ENCODE peak calls at places on chromosomes 5 and 9, in ten cellular contexts. L, F, V, E, Q, M, N, B, T and X are unnamed samples. For H3K4me1 and H3K9me3, the result is how much of the 10 kb centered on the place peaks cover.

GRCh38 chr5:110651507-110651906 is 75.0 kb downstream of the TMEM232 start:
- DNase-seq in L (no peak), F (no peak), V (no peak), E (no peak), Q (no peak), M (no peak), N (no peak), B (no peak), T (no peak), X (no peak)

GRCh38 chr9:134949681-134950403 is 32.1 kb upstream of the FCN1 start:
- DNase-seq in L (no peak), F (no peak), V (no peak), E (no peak), Q (peak), M (no peak), N (no peak), B (no peak), T (no peak), X (no peak)

GRCh38 chr9:74963043-74963442 is 10.3 kb upstream of the C9orf40 start:
- DNase-seq in L (no peak), F (no peak), V (no peak), E (no peak), Q (no peak), M (no peak), N (no peak), B (no peak), T (no peak), X (no peak)

GRCh38 chr5:32794086-32794485 is 83.0 kb downstream of the NPR3 start:
- DNase-seq in L (no peak), F (no peak), V (no peak), E (no peak), Q (no peak), M (no peak), N (no peak), B (no peak), T (peak), X (no peak)

GRCh38 chr5:140041099-140041491 is 2.0 kb downstream of the NRG2 start:
- DNase-seq in L (no peak), F (no peak), V (no peak), E (no peak), Q (no peak), M (no peak), N (no peak), B (no peak), T (no peak), X (no peak)

GRCh38 chr9:34929506-34930102 is 28.5 kb upstream of the PHF24 start:
- DNase-seq in L (no peak), F (no peak), V (no peak), E (peak), Q (no peak), M (no peak), N (peak), B (no peak), T (peak), X (no peak)

GRCh38 chr9:96555567-96556386 is 63.9 kb downstream of the CDC14B start:
- DNase-seq in L (no peak), F (no peak), V (no peak), E (no peak), Q (no peak), M (no peak), N (no peak), B (no peak), T (no peak), X (no peak)

GRCh38 chr5:132411382-132411925 is 41.9 kb downstream of the SLC22A5 start:
- DNase-seq in L (no peak), F (peak), V (no peak), E (no peak), Q (no peak), M (no peak), N (no peak), B (no peak), T (peak), X (no peak)

GRCh38 chr5:41433552-41434181 is 76.7 kb downstream of the PLCXD3 start:
- DNase-seq in L (no peak), F (no peak), V (no peak), E (no peak), Q (no peak), M (no peak), N (no peak), B (no peak), T (no peak), X (no peak)

GRCh38 chr9:76718166-76718565 is 46.1 kb upstream of the PCA3 start:
- DNase-seq in L (no peak), F (no peak), V (no peak), E (no peak), Q (no peak), M (no peak), N (no peak), B (no peak), T (no peak), X (no peak)

GRCh38 chr5:171845857-171846785 is 60.5 kb downstream of the SMIM23 start:
- DNase-seq in L (no peak), F (no peak), V (no peak), E (peak), Q (no peak), M (no peak), N (no peak), B (peak), T (no peak), X (no peak)

GRCh38 chr5:173823721-173824567 is 64.2 kb upstream of the CPEB4 start:
- DNase-seq in L (peak), F (no peak), V (peak), E (no peak), Q (peak), M (peak), N (peak), B (no peak), T (peak), X (no peak)

GRCh38 chr9:129162497-129162896 is 15.6 kb downstream of the IER5L start:
- DNase-seq in L (no peak), F (no peak), V (no peak), E (no peak), Q (no peak), M (no peak), N (no peak), B (no peak), T (no peak), X (no peak)

GRCh38 chr5:78782728-78783127 is 134.2 kb upstream of the LHFPL2 start:
- DNase-seq in L (no peak), F (no peak), V (no peak), E (no peak), Q (no peak), M (no peak), N (no peak), B (no peak), T (no peak), X (no peak)

GRCh38 chr9:73916016-73916673 is 581.0 kb upstream of the RORB start:
- DNase-seq in L (no peak), F (no peak), V (no peak), E (no peak), Q (no peak), M (no peak), N (no peak), B (no peak), T (no peak), X (no peak)

GRCh38 chr5:26700759-26701384 is 337.5 kb downstream of the CDH9 start:
- DNase-seq in L (no peak), F (no peak), V (no peak), E (no peak), Q (no peak), M (no peak), N (peak), B (no peak), T (no peak), X (no peak)

GRCh38 chr5:51275428-51275827 is 107.8 kb upstream of the ISL1 start:
- DNase-seq in L (no peak), F (no peak), V (no peak), E (no peak), Q (no peak), M (no peak), N (no peak), B (no peak), T (no peak), X (no peak)

GRCh38 chr5:56569051-56569450 is 246.3 kb upstream of the MAP3K1 start:
- DNase-seq in L (no peak), F (no peak), V (no peak), E (no peak), Q (no peak), M (no peak), N (no peak), B (no peak), T (no peak), X (no peak)

GRCh38 chr5:97181856-97182545 is 1.0 kb downstream of the RIOK2 start:
- DNase-seq in L (no peak), F (no peak), V (no peak), E (no peak), Q (no peak), M (no peak), N (no peak), B (no peak), T (no peak), X (no peak)

GRCh38 chr5:179451813-179452196 is 98.5 kb upstream of the RUFY1 start:
- DNase-seq in L (no peak), F (no peak), V (no peak), E (no peak), Q (peak), M (no peak), N (no peak), B (no peak), T (no peak), X (no peak)

GRCh38 chr9:79621916-79622575 is 50.3 kb downstream of the TLE4 start:
- DNase-seq in L (no peak), F (no peak), V (no peak), E (no peak), Q (no peak), M (no peak), N (no peak), B (no peak), T (no peak), X (no peak)

GRCh38 chr9:79583957-79584654 is 12.3 kb downstream of the TLE4 start:
- DNase-seq in L (peak), F (peak), V (no peak), E (peak), Q (no peak), M (no peak), N (no peak), B (peak), T (no peak), X (no peak)

GRCh38 chr5:108747111-108748009 is at the start of gene FER:
- DNase-seq in L (peak), F (peak), V (peak), E (peak), Q (no peak), M (no peak), N (peak), B (no peak), T (peak), X (peak)

GRCh38 chr9:124496075-124496893 is 10.9 kb downstream of the NR5A1 start:
- DNase-seq in L (no peak), F (peak), V (no peak), E (no peak), Q (no peak), M (no peak), N (no peak), B (no peak), T (no peak), X (peak)

GRCh38 chr9:90966475-90967150 is 165.0 kb downstream of the SYK start:
- DNase-seq in L (no peak), F (no peak), V (no peak), E (no peak), Q (no peak), M (no peak), N (no peak), B (no peak), T (peak), X (no peak)

GRCh38 chr9:107875571-107875980 is 386.0 kb upstream of the KLF4 start:
- DNase-seq in L (no peak), F (no peak), V (no peak), E (no peak), Q (no peak), M (no peak), N (no peak), B (no peak), T (no peak), X (no peak)

GRCh38 chr5:106019271-106019670 is 1651.5 kb downstream of the EFNA5 start:
- DNase-seq in L (no peak), F (no peak), V (no peak), E (no peak), Q (no peak), M (no peak), N (no peak), B (no peak), T (no peak), X (no peak)

GRCh38 chr5:64746446-64746845 is 22.0 kb downstream of the SREK1IP1 start:
- DNase-seq in L (no peak), F (no peak), V (no peak), E (no peak), Q (no peak), M (no peak), N (no peak), B (no peak), T (no peak), X (no peak)

GRCh38 chr5:135466178-135467050 is 14.3 kb upstream of the TIFAB start:
- DNase-seq in L (peak), F (peak), V (peak), E (peak), Q (peak), M (peak), N (peak), B (peak), T (peak), X (peak)

GRCh38 chr9:546235-546634 is 295.3 kb upstream of the DMRT1 start:
- DNase-seq in L (no peak), F (no peak), V (no peak), E (no peak), Q (no peak), M (no peak), N (no peak), B (no peak), T (no peak), X (no peak)

GRCh38 chr9:76297721-76298239 is 96.4 kb downstream of the RFK start:
- DNase-seq in L (no peak), F (no peak), V (peak), E (peak), Q (peak), M (no peak), N (no peak), B (peak), T (peak), X (no peak)

GRCh38 chr5:175654346-175654745 is 3.5 kb upstream of the HRH2 start:
- DNase-seq in L (no peak), F (no peak), V (no peak), E (no peak), Q (peak), M (no peak), N (no peak), B (no peak), T (peak), X (no peak)
- H3K4me1 ChIP-seq in L (under half), F (half or more), V (under half), E (under half), Q (under half), M (under half), N (under half), B (under half), T (under half), X (half or more)

DNA sequence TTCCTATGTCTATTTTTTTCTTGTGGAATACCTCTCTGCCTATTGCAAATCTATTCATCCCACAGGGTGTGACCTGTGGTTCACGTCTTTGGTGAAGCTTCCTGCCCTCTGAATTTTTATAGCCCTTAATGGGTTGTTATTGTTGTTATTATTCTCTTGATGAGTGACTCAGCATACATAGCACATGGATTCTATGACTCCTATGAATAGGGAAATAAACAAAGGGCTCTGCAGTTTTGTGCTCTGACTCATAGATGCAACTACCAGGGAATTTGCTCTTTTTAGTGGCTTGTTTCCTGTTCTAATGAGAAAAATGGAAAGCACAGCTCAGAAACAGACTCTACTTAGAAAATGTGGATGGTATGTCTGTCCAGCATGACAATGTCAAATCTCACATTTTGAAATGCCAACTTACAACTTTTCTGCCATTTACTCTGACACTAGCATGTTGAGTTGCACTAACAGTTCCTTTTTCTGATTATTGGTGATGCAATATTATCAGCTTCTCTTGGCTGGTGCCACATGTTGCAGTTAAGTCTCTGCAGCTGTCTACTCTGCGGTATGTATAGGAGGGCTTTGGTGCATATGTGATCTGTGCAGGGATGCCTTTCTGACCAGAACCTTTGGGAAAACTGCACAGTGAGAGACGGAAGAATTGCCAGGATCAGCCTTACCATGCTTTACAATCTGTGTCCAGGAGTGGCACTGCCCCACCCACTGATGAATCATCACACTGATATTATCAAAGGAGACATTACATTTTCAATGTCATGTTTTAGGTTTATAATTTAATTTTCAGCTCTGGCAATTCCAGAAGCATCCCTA is 996.4 kb upstream of the WWC1 start:
- DNase-seq in L (no peak), F (no peak), V (no peak), E (no peak), Q (no peak), M (no peak), N (peak), B (no peak), T (no peak), X (no peak)
- H3K4me3 ChIP-seq in L (no peak), F (no peak), V (no peak), E (no peak), Q (no peak), M (no peak), N (peak), B (no peak), T (no peak), X (no peak)

GRCh38 chr9:103661663-103662062 is 432.4 kb upstream of the SMC2 start:
- DNase-seq in L (no peak), F (no peak), V (no peak), E (no peak), Q (no peak), M (no peak), N (no peak), B (no peak), T (no peak), X (no peak)
- H3K9me3 ChIP-seq in L (under half), F (under half), V (under half), E (under half), Q (under half), M (under half), N (under half), B (under half), T (under half), X (under half)

GRCh38 chr5:80184235-80185023 is 71.4 kb downstream of the SERINC5 start:
- DNase-seq in L (peak), F (no peak), V (no peak), E (no peak), Q (no peak), M (peak), N (peak), B (no peak), T (peak), X (no peak)
- H3K4me1 ChIP-seq in L (under half), F (half or more), V (under half), E (under half), Q (under half), M (under half), N (half or more), B (half or more), T (half or more), X (half or more)

GRCh38 chr5:124706729-124707361 is 39.6 kb downstream of the ZNF608 start:
- DNase-seq in L (peak), F (no peak), V (no peak), E (peak), Q (no peak), M (peak), N (no peak), B (peak), T (peak), X (no peak)
- H3K4me3 ChIP-seq in L (no peak), F (no peak), V (no peak), E (no peak), Q (no peak), M (peak), N (no peak), B (peak), T (no peak), X (no peak)

GRCh38 chr9:9749591-9749990 is 863.2 kb downstream of the PTPRD start:
- DNase-seq in L (no peak), F (no peak), V (no peak), E (no peak), Q (no peak), M (no peak), N (no peak), B (no peak), T (no peak), X (no peak)
- H3K9me3 ChIP-seq in L (under half), F (under half), V (under half), E (under half), Q (under half), M (under half), N (under half), B (under half), T (under half), X (under half)

DNA sequence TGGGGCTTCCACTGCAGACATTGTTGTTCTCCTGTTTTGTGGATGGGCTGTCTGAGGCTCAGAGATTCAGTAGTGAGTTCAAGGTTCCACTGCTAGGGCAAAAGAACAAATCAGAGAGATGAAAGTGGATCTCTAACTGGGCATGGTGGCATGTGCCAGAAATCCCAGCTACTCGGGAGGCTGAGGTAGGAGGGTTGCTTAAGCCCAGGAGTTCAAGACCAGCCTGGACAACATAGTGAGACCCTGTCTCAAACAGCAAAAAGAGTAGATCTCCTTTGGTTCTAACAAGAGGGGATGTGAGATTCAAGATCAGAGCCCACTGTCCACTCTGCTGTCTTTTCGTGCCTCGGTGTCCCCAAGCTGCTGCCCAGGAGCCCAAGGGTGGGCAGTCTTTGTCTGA is 11.8 kb upstream of the NDST1 start:
- DNase-seq in L (no peak), F (no peak), V (no peak), E (no peak), Q (no peak), M (no peak), N (no peak), B (no peak), T (no peak), X (no peak)
- H3K4me1 ChIP-seq in L (half or more), F (under half), V (under half), E (under half), Q (under half), M (under half), N (half or more), B (half or more), T (half or more), X (under half)